ENCODE peak calls at places on chromosomes 4 and X, in four cellular contexts. P is ascending aorta, M is adrenal gland, K is cardiac muscle cell. F is an unnamed sample.
A peak's percentile ranks its signal among the peaks of the same experiment; 100 is the strongest.

GRCh38 chr4:156941940-156942548 is 29.6 kb downstream of the PDGFC start:
- DNase-seq in P (peak; percentile 15), M (no peak), K (peak; percentile 89), F (no peak)

GRCh38 chr4:90816754-90817153 is 689.6 kb downstream of the CCSER1 start:
- DNase-seq in P (no peak), M (no peak), K (no peak), F (no peak)

GRCh38 chr4:125482822-125483221 is 168.1 kb downstream of the FAT4 start:
- DNase-seq in P (no peak), M (no peak), K (no peak), F (no peak)

GRCh38 chrX:12790878-12791252 is 347 bp upstream of the PRPS2 start:
- DNase-seq in P (no peak), M (no peak), K (no peak), F (no peak)

GRCh38 chr4:26273308-26273980 is 47.4 kb upstream of the RBPJ start:
- DNase-seq in P (no peak), M (peak; percentile 35), K (no peak), F (no peak)

GRCh38 chrX:116272328-116272727 is 101.8 kb downstream of the AGTR2 start:
- DNase-seq in P (no peak), M (no peak), K (no peak), F (no peak)

GRCh38 chr4:101527186-101527585 is 179.9 kb upstream of the PPP3CA start:
- DNase-seq in P (no peak), M (no peak), K (no peak), F (peak; percentile 10)

GRCh38 chr4:118920247-118920646 is 31.6 kb downstream of the SYNPO2 start:
- DNase-seq in P (no peak), M (no peak), K (no peak), F (no peak)

GRCh38 chr4:30825008-30825765 is 105.0 kb downstream of the PCDH7 start:
- DNase-seq in P (no peak), M (no peak), K (no peak), F (no peak)

GRCh38 chrX:40581333-40581910 is 652 bp downstream of the ATP6AP2 start:
- DNase-seq in P (no peak), M (no peak), K (no peak), F (no peak)

GRCh38 chr4:99615210-99615834 is 40.7 kb downstream of the MTTP start:
- DNase-seq in P (no peak), M (no peak), K (peak; percentile 3), F (no peak)

GRCh38 chr4:145934434-145935047 is 4.1 kb downstream of the ZNF827 start:
- DNase-seq in P (no peak), M (no peak), K (peak; percentile 32), F (no peak)

GRCh38 chrX:57817302-57817701 is 93.0 kb downstream of the ZXDA start:
- DNase-seq in P (no peak), M (no peak), K (no peak), F (no peak)

GRCh38 chr4:101321481-101322042 is 25.8 kb downstream of the PPP3CA start:
- DNase-seq in P (no peak), M (no peak), K (no peak), F (no peak)

GRCh38 chr4:156242390-156242789 is 288.7 kb upstream of the CTSO start:
- DNase-seq in P (no peak), M (no peak), K (no peak), F (no peak)

GRCh38 chr4:65033899-65034298 is 624.6 kb upstream of the TECRL start:
- DNase-seq in P (no peak), M (no peak), K (peak; percentile 12), F (no peak)

GRCh38 chr4:52659722-52660261 is 691 bp upstream of the USP46 start:
- DNase-seq in P (no peak), M (peak; percentile 62), K (peak; percentile 39), F (no peak)

GRCh38 chr4:37977471-37978452 is 17.6 kb downstream of the PTTG2 start:
- DNase-seq in P (peak; percentile 44), M (peak; percentile 59), K (peak; percentile 44), F (no peak)

DNA sequence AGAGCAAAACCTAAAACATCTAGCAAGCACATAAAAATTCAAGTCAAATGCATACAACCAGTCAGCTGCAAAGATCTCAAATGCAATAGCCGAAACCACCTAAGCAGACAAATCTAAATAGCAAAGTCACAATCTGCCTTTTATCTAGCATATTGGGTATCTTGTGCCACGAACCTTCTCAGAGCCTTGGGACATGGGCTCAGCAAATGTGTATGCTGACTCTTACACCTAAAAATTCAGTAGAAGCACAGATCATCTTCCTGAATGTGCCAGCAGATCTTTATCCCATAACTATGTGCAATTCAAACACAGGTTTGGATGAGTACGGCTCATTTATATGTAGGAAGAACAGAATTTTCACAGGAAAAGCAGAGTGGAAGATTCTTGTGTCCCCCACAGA is 492.1 kb downstream of the INPP4B start:
- DNase-seq in P (no peak), M (no peak), K (no peak), F (no peak)
- H3K4me3 ChIP-seq in P (no peak overlapping the region), M (no peak overlapping the region), K (no peak overlapping the region), F (no peak overlapping the region)

GRCh38 chr4:139596680-139597279 is 40.8 kb upstream of the SETD7 start:
- DNase-seq in P (no peak), M (no peak), K (no peak), F (no peak)
- H3K4me3 ChIP-seq in P (no peak overlapping the region), M (no peak overlapping the region), K (no peak overlapping the region), F (no peak overlapping the region)

GRCh38 chrX:155056877-155057792 is 13.8 kb downstream of the CMC4 start:
- DNase-seq in P (no peak), M (peak; percentile 62), K (peak; percentile 73), F (no peak)
- H3K4me3 ChIP-seq in P (peak overlapping the region; percentile 8), M (peak overlapping the region; percentile 31), K (no peak overlapping the region), F (peak overlapping the region; percentile 26)

GRCh38 chr4:21948347-21949072 is at the start of gene KCNIP4:
- DNase-seq in P (no peak), M (no peak), K (peak; percentile 68), F (no peak)
- H3K4me3 ChIP-seq in P (peak within 1 kb of the TSS; percentile 10), M (peak within 1 kb of the TSS; percentile 32), K (peak within 1 kb of the TSS; percentile 62), F (no peak within 1 kb of the TSS)

GRCh38 chr4:168682898-168683500 is 186.1 kb downstream of the PALLD start:
- DNase-seq in P (no peak), M (no peak), K (no peak), F (no peak)
- H3K4me3 ChIP-seq in P (no peak overlapping the region), M (no peak overlapping the region), K (no peak overlapping the region), F (no peak overlapping the region)

GRCh38 chr4:147482281-147482680 is 1.4 kb downstream of the EDNRA start:
- DNase-seq in P (no peak), M (no peak), K (no peak), F (no peak)
- H3K4me3 ChIP-seq in P (peak overlapping the region; percentile 37), M (peak overlapping the region; percentile 58), K (peak overlapping the region; percentile 81), F (no peak overlapping the region)

GRCh38 chr4:185504098-185505047 is 30.9 kb downstream of the PDLIM3 start:
- DNase-seq in P (no peak), M (peak; percentile 62), K (no peak), F (no peak)
- H3K4me3 ChIP-seq in P (no peak overlapping the region), M (peak overlapping the region; percentile 1), K (no peak overlapping the region), F (no peak overlapping the region)

DNA sequence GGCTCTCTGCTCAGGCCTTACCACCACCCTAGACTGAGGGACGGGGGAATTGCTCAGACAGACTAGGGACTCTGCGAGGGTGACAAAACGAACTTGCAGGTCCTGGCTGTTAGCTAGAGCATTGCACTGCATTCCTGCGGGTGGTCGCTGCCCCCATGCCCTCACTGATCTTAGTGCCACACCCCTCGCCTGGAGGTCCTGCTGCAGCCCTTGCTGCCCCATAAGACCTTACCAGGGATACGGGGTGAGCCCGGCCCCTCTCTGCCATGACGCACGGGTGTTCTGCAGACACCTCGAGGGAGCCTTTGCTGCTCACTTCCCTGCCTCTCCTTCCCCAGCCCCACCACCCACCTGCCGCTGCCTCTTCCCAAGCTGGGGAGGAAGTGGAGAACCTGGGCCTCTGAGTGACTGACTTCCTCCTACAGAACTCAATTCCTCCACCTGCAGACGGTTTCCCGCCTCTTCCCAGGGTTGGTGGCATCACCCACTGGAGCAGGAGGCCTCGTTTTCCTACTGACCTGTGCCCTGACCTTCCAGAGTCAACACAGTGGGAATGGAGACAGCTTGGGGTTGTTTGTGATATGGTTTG is 19.8 kb upstream of the TBC1D14 start:
- DNase-seq in P (no peak), M (no peak), K (no peak), F (no peak)
- H3K4me3 ChIP-seq in P (no peak overlapping the region), M (no peak overlapping the region), K (no peak overlapping the region), F (no peak overlapping the region)

DNA sequence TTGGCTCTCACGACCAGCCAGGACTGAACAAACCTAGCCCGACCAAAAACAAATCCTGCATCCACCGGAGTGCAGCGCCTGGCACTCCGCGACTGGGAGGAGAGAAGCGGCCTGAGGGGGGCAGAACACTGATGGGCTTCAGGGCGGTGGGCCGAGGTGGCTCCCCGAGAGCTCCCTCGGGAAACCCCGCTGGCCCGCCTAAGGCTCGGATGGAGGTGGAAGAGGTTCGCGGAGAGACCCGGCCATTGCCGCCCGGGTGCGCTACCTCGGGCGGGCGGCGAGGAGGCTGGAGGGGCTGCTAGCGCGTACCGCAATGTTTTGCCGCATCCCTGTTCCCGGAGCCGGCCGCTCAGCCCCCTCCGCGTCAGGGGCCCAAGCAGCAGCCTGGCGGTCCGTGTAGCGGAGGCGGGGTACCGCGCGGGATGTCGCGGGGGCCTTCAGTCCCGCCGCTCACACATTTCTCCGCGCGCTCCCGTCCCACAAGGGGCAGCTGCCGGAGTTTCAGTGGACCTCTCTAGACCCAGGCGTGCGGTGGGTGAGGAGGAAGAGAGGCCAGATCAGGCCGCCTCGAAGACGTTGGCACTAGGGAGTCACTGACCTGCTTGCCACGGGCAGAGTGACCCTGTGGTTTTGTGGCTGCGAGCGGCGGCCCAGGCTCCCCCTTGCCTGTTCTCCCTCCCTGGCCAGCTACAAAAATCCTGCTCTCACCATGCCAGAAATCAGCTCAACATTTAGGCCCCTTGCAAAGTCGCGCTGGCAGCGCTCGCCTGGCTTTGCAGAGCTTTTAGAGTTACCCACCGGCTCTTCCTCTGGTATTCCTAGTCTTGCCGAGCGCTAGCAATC is 2.1 kb downstream of the SLITRK4 start:
- DNase-seq in P (no peak), M (no peak), K (peak; percentile 25), F (no peak)
- H3K4me3 ChIP-seq in P (peak overlapping the region; percentile 48), M (peak overlapping the region; percentile 60), K (peak overlapping the region; percentile 55), F (no peak overlapping the region)

F was measured in GM12864.